ENCODE peak calls at places on chromosome 4, in four cellular contexts. W, B, R and Q are unnamed samples.

GRCh38 chr4:140286503-140286902 is 86.9 kb upstream of the SCOC start:
- DNase-seq in R (peak; percentile 44), B (no peak), W (no peak), Q (no peak)

GRCh38 chr4:1194028-1194900 is 21.9 kb upstream of the SPON2 start:
- DNase-seq in R (no peak), B (no peak), W (no peak), Q (peak; percentile 74)

GRCh38 chr4:26257850-26258249 is 63.0 kb upstream of the RBPJ start:
- DNase-seq in W (no peak), R (no peak), B (no peak), Q (no peak)

GRCh38 chr4:94457692-94458106 is 6.0 kb downstream of the PDLIM5 start:
- DNase-seq in R (no peak), B (no peak), W (no peak), Q (no peak)

GRCh38 chr4:84159767-84160166 is 339.3 kb downstream of the NKX6-1 start:
- DNase-seq in R (no peak), B (no peak), W (no peak), Q (no peak)

GRCh38 chr4:102438873-102439614 is 62.1 kb upstream of the NFKB1 start:
- DNase-seq in R (peak; percentile 92), B (no peak), W (no peak), Q (peak; percentile 18)

GRCh38 chr4:138977525-138977924 is 38.1 kb upstream of the NOCT start:
- DNase-seq in B (no peak), R (no peak), W (no peak), Q (no peak)

GRCh38 chr4:119498520-119498919 is 130.1 kb downstream of the PDE5A start:
- DNase-seq in R (no peak), W (no peak), B (no peak), Q (no peak)

GRCh38 chr4:53089940-53090729 is 228.0 kb downstream of the RASL11B start:
- DNase-seq in R (no peak), B (no peak), W (no peak), Q (peak; percentile 2)

GRCh38 chr4:118032691-118033090 is 1.6 kb upstream of the NDST3 start:
- DNase-seq in B (no peak), W (no peak), R (no peak), Q (peak; percentile 7)

GRCh38 chr4:46933686-46934085 is 24.6 kb upstream of the COX7B2 start:
- DNase-seq in W (no peak), R (peak; percentile 31), B (no peak), Q (no peak)

GRCh38 chr4:8618421-8618820 is 25.9 kb downstream of the CPZ start:
- DNase-seq in B (no peak), W (no peak), R (no peak), Q (no peak)

GRCh38 chr4:139844057-139844456 is 178.4 kb downstream of the MGST2 start:
- DNase-seq in W (no peak), R (peak; percentile 10), B (no peak), Q (no peak)

GRCh38 chr4:184398741-184399504 is 75.4 kb downstream of the IRF2 start:
- DNase-seq in W (no peak), B (no peak), R (no peak), Q (no peak)